ENCODE peak calls at places on chromosomes 13 and 19, in nine cellular contexts. I is pancreas, M is heart right ventricle, A is lower lobe of right lung, Q is prostate gland, B is uterus, T is SJSA1, U is small intestine, F is thoracic aorta. D is an unnamed sample.

GRCh38 chr13:109782823-109783411 is 3.5 kb downstream of the IRS2 start:
- DNase-seq in I (no peak), M (no peak), A (no peak), Q (no peak), B (no peak), T (no peak), U (no peak), F (no peak), D (no peak)

GRCh38 chr19:15464394-15465385 is at the start of gene RASAL3:
- DNase-seq in I (no peak), M (no peak), A (peak), Q (no peak), B (no peak), T (no peak), U (peak), F (no peak), D (no peak)

GRCh38 chr13:112783946-112784500 is 94.2 kb downstream of the ATP11A start:
- DNase-seq in I (no peak), M (no peak), A (peak), Q (no peak), B (no peak), T (no peak), U (no peak), F (no peak), D (no peak)

GRCh38 chr13:44575741-44576395 is at the start of gene TSC22D1:
- DNase-seq in I (peak), M (peak), A (peak), Q (peak), B (peak), T (peak), U (peak), F (no peak), D (no peak)

GRCh38 chr19:5705552-5705951 is 14.4 kb downstream of the LONP1 start:
- DNase-seq in I (no peak), M (no peak), A (no peak), Q (no peak), B (no peak), T (no peak), U (no peak), F (no peak), D (no peak)

GRCh38 chr19:41851456-41851855 is 6.6 kb downstream of the DMRTC2 start:
- DNase-seq in I (no peak), M (no peak), A (no peak), Q (no peak), B (no peak), T (no peak), U (no peak), F (no peak), D (no peak)

GRCh38 chr13:93398167-93398566 is 171.6 kb downstream of the GPC6 start:
- DNase-seq in I (no peak), M (no peak), A (no peak), Q (no peak), B (no peak), T (no peak), U (no peak), F (no peak), D (no peak)

GRCh38 chr19:3036119-3036794 is 7.2 kb upstream of the TLE2 start:
- DNase-seq in I (peak), M (peak), A (peak), Q (peak), B (peak), T (peak), U (peak), F (peak), D (no peak)

GRCh38 chr13:41137951-41138350 is 5.3 kb upstream of the KBTBD6 start:
- DNase-seq in I (no peak), M (no peak), A (no peak), Q (no peak), B (no peak), T (peak), U (no peak), F (no peak), D (peak)

GRCh38 chr19:35797663-35798062 is 15.0 kb downstream of the PRODH2 start:
- DNase-seq in I (peak), M (no peak), A (no peak), Q (no peak), B (no peak), T (no peak), U (no peak), F (no peak), D (no peak)
- H3K27ac ChIP-seq in I (no peak), M (no peak), A (no peak), Q (no peak), B (no peak), T (no peak), U (no peak), F (no peak), D (no peak)

GRCh38 chr13:27182054-27182453 is 10.4 kb upstream of the USP12 start:
- DNase-seq in I (no peak), M (no peak), A (no peak), Q (no peak), B (no peak), T (no peak), U (no peak), F (no peak), D (no peak)
- H3K27ac ChIP-seq in I (no peak), M (no peak), A (no peak), Q (no peak), B (no peak), T (no peak), U (no peak), F (no peak), D (no peak)

GRCh38 chr19:38034153-38034835 is 127.3 kb downstream of the SIPA1L3 start:
- DNase-seq in I (no peak), M (no peak), A (no peak), Q (no peak), B (no peak), T (no peak), U (no peak), F (no peak), D (no peak)
- H3K27ac ChIP-seq in I (no peak), M (no peak), A (no peak), Q (no peak), B (no peak), T (no peak), U (no peak), F (no peak), D (no peak)

GRCh38 chr13:74289861-74290260 is 155.7 kb upstream of the KLF12 start:
- DNase-seq in I (no peak), M (no peak), A (no peak), Q (no peak), B (no peak), T (no peak), U (no peak), F (no peak), D (no peak)

GRCh38 chr13:74287672-74288169 is 153.5 kb upstream of the KLF12 start:
- DNase-seq in I (peak), M (peak), A (peak), Q (peak), B (peak), T (peak), U (peak), F (peak), D (no peak)

GRCh38 chr13:74288361-74288911 is 154.2 kb upstream of the KLF12 start:
- DNase-seq in I (peak), M (peak), A (no peak), Q (peak), B (peak), T (no peak), U (peak), F (no peak), D (no peak)

GRCh38 chr13:74289130-74289529 is 154.9 kb upstream of the KLF12 start:
- DNase-seq in I (no peak), M (no peak), A (no peak), Q (no peak), B (no peak), T (no peak), U (no peak), F (no peak), D (no peak)

GRCh38 chr13:74290324-74290773 is 156.1 kb upstream of the KLF12 start:
- DNase-seq in I (no peak), M (peak), A (no peak), Q (peak), B (peak), T (peak), U (peak), F (no peak), D (peak)
- H3K27ac ChIP-seq in I (no peak), M (no peak), A (no peak), Q (no peak), B (peak), T (no peak), U (no peak), F (peak), D (peak)

GRCh38 chr19:11708457-11708856 is 30.3 kb downstream of the ZNF823 start:
- DNase-seq in I (no peak), M (no peak), A (no peak), Q (no peak), B (no peak), T (no peak), U (no peak), F (no peak), D (no peak)
- H3K27ac ChIP-seq in I (no peak), M (no peak), A (no peak), Q (no peak), B (no peak), T (no peak), U (no peak), F (no peak), D (no peak)

GRCh38 chr13:51966186-51966585 is 45.1 kb downstream of the ATP7B start:
- DNase-seq in I (no peak), M (no peak), A (no peak), Q (no peak), B (no peak), T (no peak), U (no peak), F (no peak), D (no peak)

GRCh38 chr13:51970251-51970793 is 40.9 kb downstream of the ATP7B start:
- DNase-seq in I (no peak), M (no peak), A (no peak), Q (no peak), B (no peak), T (no peak), U (peak), F (no peak), D (no peak)

GRCh38 chr13:51971520-51972426 is 39.5 kb downstream of the ATP7B start:
- DNase-seq in I (no peak), M (no peak), A (no peak), Q (no peak), B (no peak), T (no peak), U (peak), F (no peak), D (no peak)

GRCh38 chr13:51967482-51968446 is 43.5 kb downstream of the ATP7B start:
- DNase-seq in I (no peak), M (no peak), A (no peak), Q (no peak), B (no peak), T (no peak), U (no peak), F (no peak), D (no peak)
- H3K27ac ChIP-seq in I (no peak), M (peak), A (peak), Q (no peak), B (no peak), T (no peak), U (no peak), F (no peak), D (no peak)

GRCh38 chr13:73833331-73834070 is 300.7 kb downstream of the KLF12 start:
- DNase-seq in I (no peak), M (no peak), A (no peak), Q (no peak), B (no peak), T (peak), U (no peak), F (no peak), D (no peak)

GRCh38 chr13:73827434-73827833 is 306.8 kb downstream of the KLF12 start:
- DNase-seq in I (no peak), M (no peak), A (no peak), Q (no peak), B (no peak), T (no peak), U (no peak), F (no peak), D (no peak)

GRCh38 chr13:73825143-73825542 is 309.1 kb downstream of the KLF12 start:
- DNase-seq in I (no peak), M (no peak), A (no peak), Q (no peak), B (no peak), T (no peak), U (no peak), F (no peak), D (no peak)

GRCh38 chr13:73832203-73832602 is 302.0 kb downstream of the KLF12 start:
- DNase-seq in I (no peak), M (no peak), A (no peak), Q (no peak), B (no peak), T (peak), U (no peak), F (no peak), D (no peak)

GRCh38 chr13:73828811-73829210 is 305.4 kb downstream of the KLF12 start:
- DNase-seq in I (no peak), M (no peak), A (no peak), Q (no peak), B (no peak), T (no peak), U (no peak), F (no peak), D (no peak)
- H3K27ac ChIP-seq in I (no peak), M (no peak), A (no peak), Q (no peak), B (no peak), T (no peak), U (no peak), F (no peak), D (no peak)

GRCh38 chr19:35739275-35740107 is 2.8 kb downstream of the IGFLR1 start:
- DNase-seq in I (no peak), M (no peak), A (no peak), Q (no peak), B (no peak), T (peak), U (no peak), F (no peak), D (no peak)
- H3K27ac ChIP-seq in I (peak), M (peak), A (peak), Q (peak), B (peak), T (no peak), U (no peak), F (peak), D (no peak)

GRCh38 chr13:62702502-62702901 is 1286.9 kb upstream of the PCDH20 start:
- DNase-seq in I (no peak), M (no peak), A (no peak), Q (no peak), B (no peak), T (no peak), U (no peak), F (no peak), D (no peak)
- H3K27ac ChIP-seq in I (no peak), M (no peak), A (no peak), Q (no peak), B (no peak), T (no peak), U (no peak), F (no peak), D (no peak)